ENCODE peak calls at places on chromosomes 13 and 19, in nine cellular contexts. N is GOT3; D is activated naive CD4-positive, alpha-beta T cell treated with Interleukin-2 at 50 U/mL for 16 hours; R is IMR-90; V is fibroblast of lung; H is activated CD8-positive, alpha-beta memory T cell treated with anti-CD3 and anti-CD28 coated beads, Interleukin-2, amount 50 U/mL, for 48 hours; C is T-helper 17 cell; O is fibroblast of pulmonary artery; T is HFF-Myc. G is an unnamed sample.

GRCh38 chr13:51797664-51798488 is 6.1 kb downstream of the DHRS12 start:
- DNase-seq in N (no peak), D (peak), R (peak), V (peak), H (no peak), C (peak), O (peak), T (no peak), G (no peak)

GRCh38 chr13:20151612-20152011 is 9.2 kb downstream of the GJA3 start:
- DNase-seq in N (no peak), D (no peak), R (no peak), V (no peak), H (no peak), C (no peak), O (no peak), T (no peak), G (no peak)

GRCh38 chr19:44615529-44616247 is 2.3 kb downstream of the IGSF23 start:
- DNase-seq in N (no peak), D (no peak), R (no peak), V (no peak), H (no peak), C (no peak), O (no peak), T (no peak), G (no peak)

GRCh38 chr13:111210488-111210887 is 95.4 kb downstream of the ARHGEF7 start:
- DNase-seq in N (peak), D (no peak), R (peak), V (peak), H (no peak), C (no peak), O (peak), T (no peak), G (no peak)

GRCh38 chr19:1601613-1602064 is 3.6 kb downstream of the UQCR11 start:
- DNase-seq in N (no peak), D (no peak), R (no peak), V (no peak), H (no peak), C (no peak), O (no peak), T (no peak), G (no peak)

GRCh38 chr19:55433292-55433691 is 9.8 kb downstream of the SHISA7 start:
- DNase-seq in N (no peak), D (no peak), R (no peak), V (no peak), H (no peak), C (no peak), O (no peak), T (no peak), G (no peak)

GRCh38 chr19:2517881-2518601 is 42.1 kb downstream of the GADD45B start:
- DNase-seq in N (no peak), D (no peak), R (no peak), V (no peak), H (no peak), C (no peak), O (no peak), T (no peak), G (no peak)

GRCh38 chr19:33124207-33125098 is 7.5 kb upstream of the WDR88 start:
- DNase-seq in N (no peak), D (no peak), R (no peak), V (no peak), H (no peak), C (no peak), O (no peak), T (no peak), G (no peak)

GRCh38 chr13:71663431-71663830 is 203.6 kb downstream of the DACH1 start:
- DNase-seq in N (no peak), D (no peak), R (no peak), V (no peak), H (no peak), C (no peak), O (peak), T (no peak), G (no peak)

GRCh38 chr13:72998012-72998411 is 60.8 kb upstream of the KLF5 start:
- DNase-seq in N (no peak), D (no peak), R (no peak), V (no peak), H (no peak), C (no peak), O (no peak), T (no peak), G (no peak)

GRCh38 chr19:1512671-1513491 is at the start of gene ADAMTSL5:
- DNase-seq in N (no peak), D (peak), R (peak), V (peak), H (peak), C (peak), O (peak), T (no peak), G (no peak)

GRCh38 chr13:100542546-100543156 is 45.9 kb downstream of the GGACT start:
- DNase-seq in N (no peak), D (no peak), R (peak), V (peak), H (peak), C (no peak), O (peak), T (no peak), G (no peak)

GRCh38 chr13:48590141-48590863 is 57.4 kb upstream of the RCBTB2 start:
- DNase-seq in N (no peak), D (no peak), R (no peak), V (no peak), H (no peak), C (no peak), O (no peak), T (no peak), G (no peak)

GRCh38 chr19:41691268-41691970 is 3.3 kb upstream of the CEACAM7 start:
- DNase-seq in N (no peak), D (peak), R (no peak), V (no peak), H (peak), C (no peak), O (peak), T (no peak), G (peak)

G was measured in vagina.